ENCODE peak calls at places on chromosomes 13 and 19, in six cellular contexts. P is lower lobe of right lung, N is tibial artery, W is IMR-90, I is HCT116, V is AG04450. J is an unnamed sample.

GRCh38 chr13:51336746-51337145 is 2.7 kb upstream of the SERPINE3 start:
- DNase-seq in P (no peak), N (no peak), W (no peak), I (no peak), V (no peak), J (no peak)

GRCh38 chr19:588758-589692 is 656 bp upstream of the HCN2 start:
- DNase-seq in P (no peak), N (no peak), W (no peak), I (no peak), V (no peak), J (no peak)

GRCh38 chr13:99055286-99056073 is 77.6 kb upstream of the DOCK9 start:
- DNase-seq in P (no peak), N (no peak), W (no peak), I (no peak), V (no peak), J (peak; percentile 52)

GRCh38 chr13:27371932-27372331 is 52.5 kb upstream of the GTF3A start:
- DNase-seq in P (no peak), N (no peak), W (no peak), I (no peak), V (no peak), J (no peak)

GRCh38 chr13:78625384-78625783 is 22.0 kb upstream of the POU4F1 start:
- DNase-seq in P (no peak), N (no peak), W (no peak), I (no peak), V (no peak), J (no peak)

GRCh38 chr19:5870986-5871394 is 650 bp upstream of the FUT5 start:
- DNase-seq in P (no peak), N (no peak), W (no peak), I (no peak), V (no peak), J (no peak)

GRCh38 chr13:27978301-27978968 is 9.3 kb upstream of the CDX2 start:
- DNase-seq in P (no peak), N (peak; percentile 35), W (no peak), I (no peak), V (no peak), J (no peak)

GRCh38 chr19:55669418-55670279 is 5.4 kb upstream of the EPN1 start:
- DNase-seq in P (no peak), N (no peak), W (no peak), I (no peak), V (no peak), J (no peak)

GRCh38 chr19:13784731-13785452 is 10.4 kb upstream of the ZSWIM4 start:
- DNase-seq in P (peak; percentile 89), N (peak; percentile 91), W (peak; percentile 58), I (peak; percentile 39), V (no peak), J (peak; percentile 86)

GRCh38 chr13:48234652-48235099 is 1.7 kb downstream of the ITM2B start:
- DNase-seq in P (no peak), N (no peak), W (no peak), I (no peak), V (no peak), J (no peak)

GRCh38 chr19:976476-976875 is 7.7 kb upstream of the WDR18 start:
- DNase-seq in P (no peak), N (no peak), W (no peak), I (no peak), V (no peak), J (no peak)

GRCh38 chr19:47778954-47779351 is 450 bp downstream of the SELENOW start:
- DNase-seq in P (no peak), N (peak; percentile 81), W (no peak), I (no peak), V (no peak), J (no peak)

GRCh38 chr13:52726258-52726657 is 13.4 kb downstream of the CNMD start:
- DNase-seq in P (no peak), N (no peak), W (no peak), I (no peak), V (no peak), J (no peak)

GRCh38 chr19:54485846-54486245 is 12.8 kb upstream of the CDC42EP5 start:
- DNase-seq in P (no peak), N (no peak), W (no peak), I (no peak), V (no peak), J (no peak)

GRCh38 chr13:80562423-80562822 is 221.5 kb upstream of the SPRY2 start:
- DNase-seq in P (no peak), N (no peak), W (no peak), I (no peak), V (no peak), J (no peak)

GRCh38 chr19:13881231-13881691 is 4.3 kb downstream of the NANOS3 start:
- DNase-seq in P (no peak), N (no peak), W (peak; percentile 27), I (no peak), V (no peak), J (no peak)

GRCh38 chr13:60756306-60756705 is 359.3 kb downstream of the TDRD3 start:
- DNase-seq in P (no peak), N (no peak), W (no peak), I (no peak), V (no peak), J (no peak)

GRCh38 chr19:13260883-13261653 is 110.9 kb downstream of the IER2 start:
- DNase-seq in P (no peak), N (no peak), W (peak; percentile 93), I (peak; percentile 94), V (peak; percentile 54), J (no peak)

GRCh38 chr13:49620170-49620621 is 8.1 kb upstream of the ARL11 start:
- DNase-seq in P (no peak), N (no peak), W (no peak), I (no peak), V (no peak), J (no peak)

GRCh38 chr19:50328257-50329145 is 676 bp downstream of the KCNC3 start:
- DNase-seq in P (peak; percentile 72), N (no peak), W (no peak), I (no peak), V (no peak), J (no peak)

GRCh38 chr13:87052731-87053130 is 618.4 kb upstream of the SLITRK5 start:
- DNase-seq in P (no peak), N (no peak), W (peak; percentile 54), I (no peak), V (no peak), J (no peak)

GRCh38 chr19:29517412-29517811 is 8.4 kb upstream of the VSTM2B start:
- DNase-seq in P (peak; percentile 20), N (no peak), W (no peak), I (no peak), V (no peak), J (no peak)

GRCh38 chr19:7987084-7987768 is 18.2 kb downstream of the ELAVL1 start:
- DNase-seq in P (no peak), N (no peak), W (no peak), I (no peak), V (no peak), J (no peak)

GRCh38 chr13:34817246-34817645 is 124.8 kb upstream of the NBEA start:
- DNase-seq in P (no peak), N (no peak), W (no peak), I (no peak), V (no peak), J (no peak)

GRCh38 chr13:25354377-25354776 is 17.4 kb upstream of the ATP8A2 start:
- DNase-seq in P (no peak), N (no peak), W (no peak), I (no peak), V (no peak), J (no peak)

GRCh38 chr13:75432045-75432444 is 49.9 kb downstream of the TBC1D4 start:
- DNase-seq in P (no peak), N (no peak), W (peak; percentile 18), I (no peak), V (no peak), J (no peak)
- TF ChIP-seq CTCF in P (no peak), N (no peak), W (no peak), I (no peak), V (no peak), J (no peak)

GRCh38 chr13:112696001-112696868 is 6.4 kb downstream of the ATP11A start:
- DNase-seq in P (peak; percentile 41), N (no peak), W (no peak), I (no peak), V (no peak), J (peak; percentile 56)

GRCh38 chr13:112692586-112692985 is 2.7 kb downstream of the ATP11A start:
- DNase-seq in P (no peak), N (no peak), W (no peak), I (no peak), V (no peak), J (no peak)

GRCh38 chr13:112696869-112697465 is 7.1 kb downstream of the ATP11A start:
- DNase-seq in P (peak; percentile 41), N (no peak), W (no peak), I (no peak), V (no peak), J (peak; percentile 55)

GRCh38 chr13:112692104-112692503 is 2.3 kb downstream of the ATP11A start:
- DNase-seq in P (no peak), N (peak; percentile 33), W (no peak), I (no peak), V (no peak), J (peak; percentile 36)

GRCh38 chr13:112693831-112694497 is 4.1 kb downstream of the ATP11A start:
- DNase-seq in P (peak; percentile 70), N (peak; percentile 59), W (peak; percentile 90), I (no peak), V (peak; percentile 41), J (peak; percentile 67)
- H3K27ac ChIP-seq in P (peak overlapping the region; percentile 98), N (no peak overlapping the region), W (no peak overlapping the region), I (no peak overlapping the region), V (no peak overlapping the region), J (peak overlapping the region; percentile 8)

DNA sequence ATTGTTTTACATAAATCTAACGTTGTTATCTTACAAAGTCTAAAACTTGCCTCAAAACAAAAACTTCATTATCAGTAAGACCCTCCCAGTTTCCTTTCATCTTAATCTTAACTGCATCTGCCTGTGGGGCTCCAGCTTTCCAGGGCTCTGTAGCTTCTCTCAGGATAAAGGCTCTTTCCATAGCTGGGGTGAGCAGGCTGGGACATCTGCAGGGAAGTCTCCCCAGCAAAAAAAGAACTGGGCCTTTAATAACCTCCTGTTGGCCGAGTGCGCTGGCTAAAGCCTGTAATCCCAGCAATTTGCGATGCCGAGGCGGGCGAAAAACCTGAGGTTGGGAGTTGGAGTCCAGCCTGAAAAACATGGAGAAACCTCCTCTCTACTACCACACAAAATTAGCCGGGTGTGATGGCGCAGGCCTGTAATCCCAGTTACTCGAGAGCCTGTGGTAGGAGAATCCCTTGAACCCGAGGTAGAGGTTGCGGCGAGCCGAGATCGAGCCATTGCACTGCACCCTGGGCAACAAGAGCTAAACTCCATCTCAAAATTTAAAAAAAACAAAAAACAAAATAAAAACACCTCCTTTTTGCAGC is 142.9 kb downstream of the ZNF737 start:
- DNase-seq in P (no peak), N (no peak), W (no peak), I (no peak), V (no peak), J (no peak)
- H3K4me3 ChIP-seq in P (peak overlapping the region; percentile 60), N (peak overlapping the region; percentile 55), W (no peak overlapping the region), I (no peak overlapping the region), V (peak overlapping the region; percentile 61), J (peak overlapping the region; percentile 75)

GRCh38 chr13:31056650-31057275 is 104.9 kb downstream of the HSPH1 start:
- DNase-seq in P (no peak), N (no peak), W (peak; percentile 35), I (no peak), V (no peak), J (no peak)
- TF ChIP-seq CTCF in P (no peak), N (no peak), W (peak; percentile 21), I (no peak), V (peak; percentile 13), J (no peak)

J was measured in coronary artery.